ENCODE peak calls at places on chromosomes 16 and 17, in eight cellular contexts. X is brain microvascular endothelial cell; T is PC-9; D is heart right ventricle; U is heart left ventricle; K is RWPE1; H is activated CD8-positive, alpha-beta T cell treated with anti-CD3 and anti-CD28 coated beads for 36 hours; P is OCI-LY7. Z is an unnamed sample.

GRCh38 chr16:65185379-65185778 is 63.5 kb upstream of the CDH11 start:
- DNase-seq in X (no peak), T (no peak), D (no peak), U (no peak), K (no peak), H (no peak), P (no peak), Z (no peak)

GRCh38 chr17:63332286-63332685 is 113.8 kb downstream of the CYB561 start:
- DNase-seq in X (no peak), T (no peak), D (no peak), U (no peak), K (no peak), H (no peak), P (no peak), Z (no peak)

GRCh38 chr16:46918905-46919792 is 35.0 kb downstream of the GPT2 start:
- DNase-seq in X (no peak), T (no peak), D (no peak), U (no peak), K (no peak), H (no peak), P (peak; percentile 72), Z (peak; percentile 76)

GRCh38 chr16:79870016-79870886 is 269.7 kb upstream of the MAF start:
- DNase-seq in X (no peak), T (no peak), D (no peak), U (no peak), K (no peak), H (no peak), P (no peak), Z (no peak)

GRCh38 chr16:67517661-67518423 is 10.8 kb upstream of the RIPOR1 start:
- DNase-seq in X (no peak), T (no peak), D (no peak), U (no peak), K (no peak), H (no peak), P (peak; percentile 89), Z (peak; percentile 81)

GRCh38 chr16:2273931-2274330 is 6.0 kb upstream of the RNPS1 start:
- DNase-seq in X (no peak), T (no peak), D (no peak), U (no peak), K (no peak), H (no peak), P (no peak), Z (no peak)

GRCh38 chr16:68147438-68147837 is 62.3 kb downstream of the NFATC3 start:
- DNase-seq in X (no peak), T (peak; percentile 41), D (no peak), U (no peak), K (peak; percentile 30), H (no peak), P (no peak), Z (no peak)

GRCh38 chr17:49132699-49133364 is at the start of gene B4GALNT2:
- DNase-seq in X (no peak), T (no peak), D (no peak), U (no peak), K (no peak), H (peak; percentile 27), P (no peak), Z (no peak)

GRCh38 chr17:50176559-50177471 is 11.0 kb downstream of the SGCA start:
- DNase-seq in X (peak; percentile 8), T (no peak), D (peak; percentile 21), U (no peak), K (no peak), H (no peak), P (no peak), Z (no peak)

GRCh38 chr17:15651001-15651582 is 31.6 kb upstream of the FBXW10B start:
- DNase-seq in X (no peak), T (peak; percentile 45), D (no peak), U (no peak), K (peak; percentile 5), H (no peak), P (no peak), Z (peak; percentile 7)

GRCh38 chr17:16199093-16199492 is 16.2 kb downstream of the NCOR1 start:
- DNase-seq in X (no peak), T (no peak), D (no peak), U (peak; percentile 31), K (no peak), H (no peak), P (peak; percentile 74), Z (no peak)

GRCh38 chr17:69236946-69237345 is 8.3 kb upstream of the ABCA10 start:
- DNase-seq in X (no peak), T (no peak), D (no peak), U (no peak), K (no peak), H (no peak), P (no peak), Z (no peak)

GRCh38 chr16:66832661-66833305 is 2.0 kb upstream of the NAE1 start:
- DNase-seq in X (no peak), T (peak; percentile 80), D (no peak), U (no peak), K (no peak), H (no peak), P (no peak), Z (no peak)

GRCh38 chr16:86041807-86042206 is 142.8 kb downstream of the IRF8 start:
- DNase-seq in X (no peak), T (no peak), D (no peak), U (no peak), K (no peak), H (no peak), P (no peak), Z (no peak)

GRCh38 chr17:6040473-6040872 is 29.7 kb upstream of the WSCD1 start:
- DNase-seq in X (no peak), T (no peak), D (no peak), U (no peak), K (no peak), H (no peak), P (no peak), Z (no peak)
- TF ChIP-seq CTCF in X (no peak), T (no peak), D (no peak), U (no peak), K (no peak), H (no peak), P (no peak), Z (no peak)

DNA sequence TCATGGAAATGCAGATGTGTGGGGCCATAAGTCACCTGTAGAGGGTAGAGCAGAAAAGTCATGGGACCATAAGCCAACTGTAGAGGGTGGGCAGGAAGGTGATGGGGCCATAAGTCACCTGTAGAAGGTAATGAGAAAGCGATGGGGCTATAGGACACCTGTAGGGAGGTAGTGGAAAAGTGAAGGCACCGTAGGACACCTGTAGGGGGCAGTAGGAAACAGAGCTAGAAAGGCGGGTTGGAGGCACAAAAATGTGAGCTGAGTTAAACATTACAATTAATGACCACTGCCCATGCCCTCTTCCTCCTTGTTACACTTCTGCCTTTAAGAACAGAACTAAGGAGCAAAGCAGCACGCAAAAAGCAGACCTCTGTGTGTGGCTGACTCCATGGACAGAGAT is 150.1 kb downstream of the SHISA6 start:
- DNase-seq in X (no peak), T (no peak), D (no peak), U (no peak), K (no peak), H (no peak), P (no peak), Z (no peak)
- TF ChIP-seq CTCF in X (no peak), T (no peak), D (no peak), U (no peak), K (no peak), H (no peak), P (peak; percentile 31), Z (no peak)

GRCh38 chr17:44655983-44656700 is at the start of gene MEIOC:
- DNase-seq in X (peak; percentile 7), T (no peak), D (no peak), U (no peak), K (peak; percentile 55), H (peak; percentile 46), P (peak; percentile 12), Z (peak; percentile 49)
- TF ChIP-seq CTCF in X (peak; percentile 26), T (no peak), D (no peak), U (no peak), K (no peak), H (no peak), P (peak; percentile 30), Z (no peak)

GRCh38 chr17:66906321-66907278 is 57.9 kb upstream of the CACNG4 start:
- DNase-seq in X (peak; percentile 79), T (peak; percentile 56), D (peak; percentile 69), U (peak; percentile 74), K (peak; percentile 70), H (peak; percentile 84), P (peak; percentile 69), Z (peak; percentile 21)
- TF ChIP-seq CTCF in X (peak; percentile 97), T (peak; percentile 97), D (peak; percentile 92), U (peak; percentile 85), K (peak; percentile 93), H (peak; percentile 94), P (peak; percentile 96), Z (peak; percentile 92)

GRCh38 chr17:44376124-44376523 is 12.5 kb upstream of the FAM171A2 start:
- DNase-seq in X (peak; percentile 18), T (no peak), D (peak; percentile 55), U (peak; percentile 58), K (no peak), H (peak; percentile 58), P (peak; percentile 49), Z (no peak)
- TF ChIP-seq CTCF in X (peak; percentile 75), T (peak; percentile 56), D (peak; percentile 51), U (peak; percentile 51), K (peak; percentile 20), H (peak; percentile 49), P (peak; percentile 81), Z (peak; percentile 66)

GRCh38 chr16:9185396-9185795 is 94.0 kb downstream of the HAPSTR1 start:
- DNase-seq in X (no peak), T (no peak), D (no peak), U (no peak), K (no peak), H (no peak), P (peak; percentile 10), Z (no peak)

GRCh38 chr16:9186061-9186460 is 94.6 kb downstream of the HAPSTR1 start:
- DNase-seq in X (no peak), T (no peak), D (no peak), U (no peak), K (no peak), H (no peak), P (no peak), Z (no peak)

GRCh38 chr16:9183682-9184353 is 92.4 kb downstream of the HAPSTR1 start:
- DNase-seq in X (no peak), T (no peak), D (no peak), U (no peak), K (no peak), H (no peak), P (no peak), Z (no peak)

DNA sequence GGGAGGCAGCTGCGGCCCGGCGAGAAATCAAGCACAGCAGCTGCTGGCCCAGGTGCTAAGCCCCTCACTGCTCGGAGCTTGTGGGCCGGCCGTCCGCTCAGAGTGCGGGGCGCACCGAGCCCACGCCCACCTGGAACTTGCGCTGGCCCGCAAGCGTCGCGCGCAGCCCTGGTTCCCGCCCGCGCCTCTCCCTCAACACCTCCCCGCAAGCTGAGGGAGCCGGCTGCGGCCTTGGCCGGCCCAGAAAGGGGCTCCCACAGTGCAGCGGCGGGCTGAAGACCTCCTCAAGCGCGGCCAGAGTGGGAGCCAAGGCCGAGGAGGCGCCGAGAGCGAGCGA is 92.9 kb downstream of the HAPSTR1 start:
- DNase-seq in X (no peak), T (no peak), D (no peak), U (no peak), K (no peak), H (no peak), P (no peak), Z (no peak)
- TF ChIP-seq CTCF in X (no peak), T (no peak), D (no peak), U (no peak), K (no peak), H (no peak), P (no peak), Z (no peak)